ENCODE peak calls at places on chromosomes 11 and 22, in four cellular contexts. Q is lower leg skin, A is epithelial cell of esophagus, U is fibroblast of mammary gland. N is an unnamed sample.

GRCh38 chr11:62677160-62677559 is 1.7 kb downstream of the UBXN1 start:
- DNase-seq in Q (no peak), A (no peak), U (no peak), N (no peak)

GRCh38 chr11:14578551-14578956 is 58.4 kb upstream of the PSMA1 start:
- DNase-seq in Q (no peak), A (peak; percentile 57), U (peak; percentile 24), N (no peak)

GRCh38 chr11:116535954-116536353 is 236.8 kb downstream of the BUD13 start:
- DNase-seq in Q (peak; percentile 67), A (no peak), U (no peak), N (no peak)

GRCh38 chr11:111596319-111596718 is 5.9 kb upstream of the SIK2 start:
- DNase-seq in Q (no peak), A (no peak), U (no peak), N (no peak)

GRCh38 chr11:124285610-124286344 is 28.0 kb downstream of the OR8D1 start:
- DNase-seq in Q (no peak), A (peak; percentile 37), U (peak; percentile 84), N (no peak)

GRCh38 chr22:38882972-38883622 is 11.1 kb upstream of the CBX6 start:
- DNase-seq in Q (no peak), A (peak; percentile 51), U (no peak), N (no peak)

GRCh38 chr11:17989306-17989705 is 23.5 kb downstream of the SERGEF start:
- DNase-seq in Q (no peak), A (no peak), U (no peak), N (no peak)

GRCh38 chr11:37002831-37003230 is 404.8 kb upstream of the RAG2 start:
- DNase-seq in Q (no peak), A (no peak), U (no peak), N (no peak)

GRCh38 chr11:33444835-33445594 is 187.8 kb downstream of the HIPK3 start:
- DNase-seq in Q (no peak), A (no peak), U (peak; percentile 40), N (no peak)

GRCh38 chr11:111819161-111820058 is 52.0 kb downstream of the ALG9 start:
- DNase-seq in Q (no peak), A (no peak), U (peak; percentile 97), N (no peak)

GRCh38 chr11:118201966-118202365 is 22.8 kb downstream of the JAML start:
- DNase-seq in Q (no peak), A (no peak), U (no peak), N (no peak)

GRCh38 chr11:70743941-70744351 is 345.6 kb downstream of the CTTN start:
- DNase-seq in Q (no peak), A (no peak), U (no peak), N (no peak)

GRCh38 chr22:39690901-39691620 is 120.5 kb downstream of the CACNA1I start:
- DNase-seq in Q (no peak), A (no peak), U (no peak), N (peak; percentile 78)

GRCh38 chr11:1064167-1064566 is 10.5 kb upstream of the MUC2 start:
- DNase-seq in Q (no peak), A (no peak), U (no peak), N (no peak)

GRCh38 chr22:38867496-38868285 is 4.3 kb downstream of the CBX6 start:
- DNase-seq in Q (peak; percentile 78), A (no peak), U (no peak), N (no peak)

GRCh38 chr11:6319001-6319878 is 1.1 kb downstream of the CAVIN3 start:
- DNase-seq in Q (peak; percentile 86), A (peak; percentile 16), U (peak; percentile 32), N (peak; percentile 67)

GRCh38 chr11:94934362-94934761 is 39.0 kb downstream of the CWC15 start:
- DNase-seq in Q (no peak), A (peak; percentile 10), U (peak; percentile 72), N (peak; percentile 6)

GRCh38 chr11:36253238-36253637 is 36.0 kb downstream of the COMMD9 start:
- DNase-seq in Q (no peak), A (no peak), U (no peak), N (no peak)

GRCh38 chr11:108768964-108769363 is 104.1 kb downstream of the DDX10 start:
- DNase-seq in Q (no peak), A (no peak), U (no peak), N (no peak)

GRCh38 chr22:38335077-38335476 is 17.8 kb upstream of the CSNK1E start:
- DNase-seq in Q (no peak), A (peak; percentile 73), U (peak; percentile 58), N (no peak)

GRCh38 chr11:119041821-119042514 is 11.3 kb upstream of the SLC37A4 start:
- DNase-seq in Q (no peak), A (peak; percentile 33), U (no peak), N (no peak)

GRCh38 chr11:3105791-3106735 is 48.8 kb upstream of the CARS1 start:
- DNase-seq in Q (peak; percentile 66), A (no peak), U (no peak), N (no peak)

GRCh38 chr11:46290598-46291309 is 13.3 kb downstream of the CREB3L1 start:
- DNase-seq in Q (peak; percentile 97), A (peak; percentile 64), U (peak; percentile 98), N (peak; percentile 85)

GRCh38 chr11:117381481-117381880 is 53.8 kb downstream of the CEP164 start:
- DNase-seq in Q (peak; percentile 21), A (no peak), U (no peak), N (no peak)

GRCh38 chr11:64084962-64085710 is 49.4 kb downstream of the FLRT1 start:
- DNase-seq in Q (no peak), A (no peak), U (no peak), N (peak; percentile 43)

GRCh38 chr11:116893437-116893836 is 56.0 kb upstream of the APOA1 start:
- DNase-seq in Q (no peak), A (no peak), U (no peak), N (no peak)

GRCh38 chr11:100981196-100981824 is 148.3 kb downstream of the PGR start:
- DNase-seq in Q (no peak), A (peak; percentile 63), U (no peak), N (no peak)

GRCh38 chr11:76854709-76855108 is 6.0 kb upstream of the ACER3 start:
- DNase-seq in Q (no peak), A (no peak), U (no peak), N (no peak)

GRCh38 chr11:76856111-76856510 is 4.6 kb upstream of the ACER3 start:
- DNase-seq in Q (no peak), A (no peak), U (peak; percentile 46), N (no peak)

GRCh38 chr11:76859708-76860233 is 947 bp upstream of the ACER3 start:
- DNase-seq in Q (no peak), A (no peak), U (no peak), N (no peak)

GRCh38 chr11:76857776-76858461 is 2.8 kb upstream of the ACER3 start:
- DNase-seq in Q (no peak), A (no peak), U (no peak), N (no peak)

DNA sequence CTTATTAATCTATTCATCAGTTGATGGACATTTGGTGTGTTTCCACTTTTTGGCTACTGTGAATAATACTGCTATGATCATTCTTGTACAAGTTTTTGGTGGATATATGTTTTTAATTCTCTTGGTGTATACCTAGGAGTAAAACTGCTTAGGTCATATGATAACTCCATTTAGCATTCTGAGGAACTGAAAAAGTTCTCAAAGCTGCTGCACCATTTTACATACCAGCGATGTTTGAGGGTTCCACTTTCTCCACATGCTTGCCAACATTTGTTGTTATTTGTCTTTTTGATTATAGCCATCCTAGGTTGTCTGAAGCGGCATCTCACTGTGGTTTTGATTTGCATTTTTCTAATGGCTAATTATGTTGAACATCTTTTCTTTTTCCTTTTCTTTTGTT is 4.1 kb upstream of the ACER3 start:
- DNase-seq in Q (no peak), A (no peak), U (no peak), N (no peak)
- TF ChIP-seq CTCF in Q (no peak), A (no peak), U (no peak), N (no peak)

GRCh38 chr11:113555071-113555739 is 80.0 kb upstream of the DRD2 start:
- DNase-seq in Q (no peak), A (no peak), U (no peak), N (no peak)
- TF ChIP-seq CTCF in Q (no peak), A (no peak), U (no peak), N (no peak)

DNA sequence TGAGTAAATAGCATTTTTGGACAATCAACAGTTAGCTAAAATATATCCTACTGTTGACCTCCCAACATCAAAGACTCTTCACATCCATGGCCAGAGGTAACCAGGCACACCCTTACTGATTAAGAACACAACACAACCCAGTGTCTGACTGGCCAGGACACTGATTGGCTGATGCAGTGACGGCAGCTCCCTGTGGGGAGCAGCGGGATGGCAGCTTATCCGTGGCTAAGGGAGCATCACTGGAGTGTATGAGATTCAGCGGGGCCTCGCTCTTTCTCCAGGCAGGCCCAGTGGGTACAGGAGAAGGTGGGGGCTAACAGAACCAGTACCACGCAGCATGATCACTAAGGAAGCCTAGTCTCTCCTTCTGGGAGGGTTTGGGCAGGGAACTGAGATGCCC is 10.3 kb upstream of the IL2RB start:
- DNase-seq in Q (no peak), A (no peak), U (no peak), N (no peak)
- TF ChIP-seq CTCF in Q (no peak), A (peak; percentile 4), U (no peak), N (no peak)

GRCh38 chr11:8361664-8362210 is 98.1 kb upstream of the LMO1 start:
- DNase-seq in Q (no peak), A (no peak), U (no peak), N (no peak)

GRCh38 chr11:8361206-8361605 is 97.5 kb upstream of the LMO1 start:
- DNase-seq in Q (no peak), A (no peak), U (no peak), N (no peak)

GRCh38 chr11:8359521-8359920 is 95.8 kb upstream of the LMO1 start:
- DNase-seq in Q (no peak), A (no peak), U (no peak), N (no peak)

GRCh38 chr11:8357891-8358566 is 94.4 kb upstream of the LMO1 start:
- DNase-seq in Q (no peak), A (no peak), U (no peak), N (no peak)

GRCh38 chr11:8360086-8360828 is 96.6 kb upstream of the LMO1 start:
- DNase-seq in Q (no peak), A (no peak), U (no peak), N (no peak)
- TF ChIP-seq CTCF in Q (no peak), A (no peak), U (no peak), N (no peak)

GRCh38 chr11:125423247-125423849 is 72.7 kb downstream of the FEZ1 start:
- DNase-seq in Q (no peak), A (peak; percentile 15), U (no peak), N (no peak)
- TF ChIP-seq CTCF in Q (no peak), A (peak; percentile 42), U (peak; percentile 31), N (no peak)

GRCh38 chr11:87286338-87286737 is 248.6 kb downstream of the TMEM135 start:
- DNase-seq in Q (no peak), A (no peak), U (no peak), N (no peak)

GRCh38 chr11:87284306-87284705 is 246.6 kb downstream of the TMEM135 start:
- DNase-seq in Q (no peak), A (no peak), U (peak; percentile 27), N (no peak)

GRCh38 chr11:87280143-87280542 is 242.4 kb downstream of the TMEM135 start:
- DNase-seq in Q (no peak), A (no peak), U (no peak), N (no peak)

GRCh38 chr11:87281496-87281895 is 243.8 kb downstream of the TMEM135 start:
- DNase-seq in Q (no peak), A (peak; percentile 77), U (peak; percentile 86), N (no peak)
- TF ChIP-seq CTCF in Q (no peak), A (peak; percentile 45), U (peak; percentile 37), N (no peak)

N was measured in nephron progenitor cell.